ENCODE peak calls at places on chromosome X, in five cellular contexts. Q is K562, G is GM12878, A is HepG2, L is H1. M is an unnamed sample.
A peak's percentile ranks its signal among the peaks of the same experiment; 100 is the strongest.

GRCh38 chrX:104335765-104336164 is 81.0 kb upstream of the ESX1 start:
- DNase-seq in Q (no peak), G (no peak), A (no peak), L (no peak), M (no peak)

GRCh38 chrX:129249563-129249962 is 273.7 kb downstream of the SMARCA1 start:
- DNase-seq in Q (no peak), G (no peak), A (no peak), L (no peak), M (no peak)

GRCh38 chrX:153477039-153477438 is 6.7 kb upstream of the HAUS7 start:
- DNase-seq in Q (no peak), G (no peak), A (no peak), L (no peak), M (no peak)

GRCh38 chrX:86806786-86807185 is 658.5 kb downstream of the DACH2 start:
- DNase-seq in Q (peak; percentile 2), G (no peak), A (peak; percentile 6), L (no peak), M (no peak)

GRCh38 chrX:49186125-49187027 is at the start of gene PRICKLE3:
- DNase-seq in Q (peak; percentile 74), G (no peak), A (peak; percentile 61), L (no peak), M (no peak)

GRCh38 chrX:153701706-153702105 is 14.0 kb downstream of the SLC6A8 start:
- DNase-seq in Q (no peak), G (no peak), A (no peak), L (no peak), M (no peak)

GRCh38 chrX:46865281-46865680 is 28.4 kb downstream of the RP2 start:
- DNase-seq in Q (no peak), G (no peak), A (peak; percentile 0), L (no peak), M (no peak)

GRCh38 chrX:95974885-95975284 is 709.8 kb upstream of the DIAPH2 start:
- DNase-seq in Q (no peak), G (no peak), A (no peak), L (no peak), M (no peak)

GRCh38 chrX:8139713-8140112 is 31.4 kb downstream of the VCX2 start:
- DNase-seq in Q (no peak), G (no peak), A (no peak), L (no peak), M (no peak)

GRCh38 chrX:99172958-99173357 is 1237.1 kb downstream of the PCDH19 start:
- DNase-seq in Q (no peak), G (no peak), A (no peak), L (no peak), M (no peak)

GRCh38 chrX:136032370-136032769 is 47.1 kb downstream of the SLC9A6 start:
- DNase-seq in Q (no peak), G (no peak), A (no peak), L (no peak), M (no peak)

GRCh38 chrX:136034622-136035021 is 49.4 kb downstream of the SLC9A6 start:
- DNase-seq in Q (no peak), G (no peak), A (no peak), L (no peak), M (no peak)

GRCh38 chrX:136031626-136032025 is 46.4 kb downstream of the SLC9A6 start:
- DNase-seq in Q (no peak), G (no peak), A (no peak), L (no peak), M (no peak)

GRCh38 chrX:136028383-136028984 is 43.2 kb downstream of the SLC9A6 start:
- DNase-seq in Q (no peak), G (no peak), A (peak; percentile 23), L (no peak), M (peak; percentile 21)

DNA sequence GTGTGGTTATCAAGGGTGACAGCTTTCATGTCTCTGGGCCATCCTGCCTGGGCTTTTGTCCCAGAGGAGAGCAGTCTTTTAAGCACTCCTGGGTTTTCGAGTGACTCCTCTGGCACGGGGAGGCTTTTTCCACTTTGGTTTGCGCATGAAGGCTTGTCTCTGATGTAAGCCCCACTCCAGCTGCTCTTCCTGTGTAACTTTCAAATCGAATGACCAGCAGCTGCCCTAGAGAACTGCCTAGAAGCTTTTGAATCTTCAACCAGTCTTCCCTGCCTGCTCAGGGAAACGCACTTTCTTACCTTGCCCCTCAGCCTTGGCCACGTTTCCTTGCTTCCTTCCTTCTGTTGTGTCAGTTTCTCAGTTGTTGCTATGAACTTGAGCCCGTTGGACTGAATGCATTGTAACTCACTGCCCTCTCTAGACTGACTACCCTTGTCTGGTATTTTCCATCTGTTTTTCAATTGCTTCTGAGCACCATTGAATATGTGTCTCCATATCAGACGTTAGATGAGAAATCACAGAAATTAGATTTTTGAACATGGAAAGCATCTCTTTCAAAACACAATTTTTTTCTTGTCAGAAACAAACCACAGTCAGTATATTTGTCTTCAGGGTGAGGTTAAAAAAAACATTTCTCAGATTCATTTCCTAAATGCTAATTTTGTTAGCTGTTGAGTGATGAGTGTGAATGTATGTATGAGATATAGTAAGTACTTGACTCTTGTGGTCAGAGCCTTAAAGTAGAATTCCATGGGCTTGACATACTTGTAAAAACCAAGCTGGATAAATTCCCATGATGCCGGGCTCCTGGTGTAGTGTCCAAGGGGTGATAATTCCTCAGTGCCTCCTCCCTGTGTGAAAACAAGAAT is 45.4 kb downstream of the SLC9A6 start:
- DNase-seq in Q (no peak), G (no peak), A (no peak), L (no peak), M (no peak)
- TF ChIP-seq POLR2A in Q (no peak), G (no peak), A (no peak), L (no peak), M (no peak)

GRCh38 chrX:108219949-108220601 is 128.5 kb downstream of the ATG4A start:
- DNase-seq in Q (peak; percentile 35), G (no peak), A (no peak), L (no peak), M (no peak)
- TF ChIP-seq ZNF274 in Q (no peak), G (no peak), A (no peak), L (no peak), M (no peak)

DNA sequence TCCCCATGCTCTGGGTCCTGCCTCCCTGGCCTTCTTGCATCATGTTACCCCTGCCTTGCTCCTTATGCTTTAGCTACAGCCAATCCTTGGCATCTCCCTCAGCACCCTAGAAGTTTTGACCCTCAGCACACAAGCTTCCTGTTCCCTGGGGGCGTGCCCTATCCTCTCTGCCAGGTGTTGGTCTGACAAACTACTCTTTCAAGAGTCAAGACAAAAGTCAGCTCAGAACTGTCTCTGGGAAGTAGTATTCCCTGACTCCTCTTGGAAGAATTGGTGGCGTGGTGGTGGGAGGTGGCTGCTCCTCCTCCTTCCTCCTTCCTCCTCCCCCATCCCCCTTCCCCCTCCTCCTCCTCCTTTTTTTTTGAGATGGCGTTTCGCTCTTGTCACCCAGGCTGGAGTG is 41.0 kb downstream of the PRPS1 start:
- DNase-seq in Q (no peak), G (no peak), A (no peak), L (no peak), M (no peak)
- TF ChIP-seq POLR2A in Q (no peak), G (no peak), A (no peak), L (no peak), M (no peak)

DNA sequence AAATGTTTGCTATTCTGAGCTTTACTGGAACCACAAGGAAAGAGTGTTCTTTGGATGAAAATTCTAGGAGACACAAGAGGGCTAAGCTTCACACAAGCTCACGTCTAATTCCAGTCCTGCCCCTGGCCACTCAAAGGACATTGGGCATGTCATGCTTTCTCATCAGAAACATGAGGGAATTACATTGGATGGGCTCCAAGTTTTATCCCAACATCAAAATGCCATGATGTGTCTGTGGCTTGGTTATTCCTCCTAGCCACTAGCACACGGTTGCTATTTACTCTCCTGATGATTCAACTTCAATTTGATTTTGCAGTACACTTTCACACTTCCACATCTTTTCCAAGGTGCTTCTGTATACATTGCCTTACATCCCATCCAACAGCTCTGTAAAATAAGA is 149.6 kb upstream of the FAM9B start:
- DNase-seq in Q (no peak), G (no peak), A (no peak), L (no peak), M (no peak)
- TF ChIP-seq ZNF274 in Q (no peak), G (no peak), A (no peak), L (no peak), M (no peak)

GRCh38 chrX:39915081-39915480 is 182.7 kb downstream of the BCOR start:
- DNase-seq in Q (no peak), G (no peak), A (no peak), L (no peak), M (no peak)
- TF ChIP-seq POLR2A in Q (no peak), G (no peak), A (no peak), L (no peak), M (no peak)

GRCh38 chrX:18721683-18722499 is 14.4 kb downstream of the PPEF1 start:
- DNase-seq in Q (no peak), G (no peak), A (peak; percentile 34), L (no peak), M (no peak)

GRCh38 chrX:18719852-18720251 is 12.4 kb downstream of the PPEF1 start:
- DNase-seq in Q (no peak), G (no peak), A (no peak), L (no peak), M (no peak)

GRCh38 chrX:18725316-18725943 is 18.0 kb downstream of the PPEF1 start:
- DNase-seq in Q (no peak), G (no peak), A (no peak), L (no peak), M (no peak)

GRCh38 chrX:18722500-18723071 is 15.1 kb downstream of the PPEF1 start:
- DNase-seq in Q (no peak), G (no peak), A (no peak), L (no peak), M (no peak)
- TF ChIP-seq ZNF274 in Q (no peak), G (no peak), A (no peak), L (no peak), M (no peak)

M was measured in HCT116.